ENCODE peak calls at places on chromosomes 7 and 10, in seven cellular contexts. O is spleen, Y is cardiac muscle cell, W is PC-3, N is Peyer's patch, M is sigmoid colon, A is esophagus squamous epithelium. Z is an unnamed sample.

GRCh38 chr7:48875300-48875916 is 48.9 kb upstream of the CDC14C start:
- DNase-seq in O (no peak), Y (peak; percentile 21), W (peak; percentile 72), N (no peak), M (no peak), A (no peak), Z (peak; percentile 23)

GRCh38 chr10:1402821-1403507 is 334.4 kb downstream of the ADARB2 start:
- DNase-seq in O (no peak), Y (no peak), W (no peak), N (no peak), M (no peak), A (no peak), Z (no peak)

GRCh38 chr10:95444792-95445191 is 116.4 kb downstream of the SORBS1 start:
- DNase-seq in O (no peak), Y (no peak), W (no peak), N (no peak), M (no peak), A (no peak), Z (no peak)

GRCh38 chr10:108250954-108251620 is 1086.6 kb upstream of the SORCS1 start:
- DNase-seq in O (no peak), Y (no peak), W (peak; percentile 74), N (no peak), M (no peak), A (no peak), Z (peak; percentile 10)

GRCh38 chr10:21523557-21524008 is 1.9 kb downstream of the SKIDA1 start:
- DNase-seq in O (no peak), Y (peak; percentile 62), W (no peak), N (no peak), M (no peak), A (no peak), Z (peak; percentile 56)

GRCh38 chr7:22549667-22550513 is 49.9 kb upstream of the STEAP1B start:
- DNase-seq in O (peak; percentile 88), Y (peak; percentile 25), W (peak; percentile 64), N (no peak), M (peak; percentile 61), A (no peak), Z (no peak)

GRCh38 chr10:3861785-3862184 is 76.8 kb upstream of the KLF6 start:
- DNase-seq in O (peak; percentile 72), Y (no peak), W (no peak), N (no peak), M (no peak), A (no peak), Z (no peak)

GRCh38 chr7:47783456-47784240 is 164.6 kb downstream of the PKD1L1 start:
- DNase-seq in O (no peak), Y (peak; percentile 95), W (peak; percentile 93), N (no peak), M (peak; percentile 75), A (no peak), Z (peak; percentile 96)

GRCh38 chr10:116848032-116848911 is 1.0 kb upstream of the ENO4 start:
- DNase-seq in O (no peak), Y (no peak), W (no peak), N (no peak), M (no peak), A (no peak), Z (peak; percentile 27)

GRCh38 chr10:49398000-49398861 is 2.3 kb upstream of the DRGX start:
- DNase-seq in O (peak; percentile 86), Y (peak; percentile 52), W (peak; percentile 48), N (peak; percentile 60), M (no peak), A (no peak), Z (peak; percentile 27)

GRCh38 chr7:16839646-16840045 is 34.8 kb upstream of the AGR2 start:
- DNase-seq in O (no peak), Y (no peak), W (no peak), N (no peak), M (no peak), A (no peak), Z (no peak)

GRCh38 chr10:1465421-1465902 is 271.9 kb downstream of the ADARB2 start:
- DNase-seq in O (no peak), Y (no peak), W (no peak), N (no peak), M (no peak), A (no peak), Z (no peak)

GRCh38 chr7:18538554-18539250 is 43.2 kb downstream of the HDAC9 start:
- DNase-seq in O (no peak), Y (no peak), W (no peak), N (no peak), M (no peak), A (no peak), Z (no peak)

GRCh38 chr7:30713397-30713796 is 31.1 kb upstream of the CRHR2 start:
- DNase-seq in O (peak; percentile 20), Y (peak; percentile 55), W (no peak), N (peak; percentile 10), M (no peak), A (no peak), Z (peak; percentile 19)

GRCh38 chr10:35391153-35391953 is 55.0 kb downstream of the CCNY start:
- DNase-seq in O (no peak), Y (no peak), W (no peak), N (no peak), M (no peak), A (no peak), Z (no peak)

GRCh38 chr10:130179640-130180039 is 43.4 kb downstream of the GLRX3 start:
- DNase-seq in O (no peak), Y (peak; percentile 85), W (peak; percentile 51), N (no peak), M (no peak), A (no peak), Z (peak; percentile 79)

DNA sequence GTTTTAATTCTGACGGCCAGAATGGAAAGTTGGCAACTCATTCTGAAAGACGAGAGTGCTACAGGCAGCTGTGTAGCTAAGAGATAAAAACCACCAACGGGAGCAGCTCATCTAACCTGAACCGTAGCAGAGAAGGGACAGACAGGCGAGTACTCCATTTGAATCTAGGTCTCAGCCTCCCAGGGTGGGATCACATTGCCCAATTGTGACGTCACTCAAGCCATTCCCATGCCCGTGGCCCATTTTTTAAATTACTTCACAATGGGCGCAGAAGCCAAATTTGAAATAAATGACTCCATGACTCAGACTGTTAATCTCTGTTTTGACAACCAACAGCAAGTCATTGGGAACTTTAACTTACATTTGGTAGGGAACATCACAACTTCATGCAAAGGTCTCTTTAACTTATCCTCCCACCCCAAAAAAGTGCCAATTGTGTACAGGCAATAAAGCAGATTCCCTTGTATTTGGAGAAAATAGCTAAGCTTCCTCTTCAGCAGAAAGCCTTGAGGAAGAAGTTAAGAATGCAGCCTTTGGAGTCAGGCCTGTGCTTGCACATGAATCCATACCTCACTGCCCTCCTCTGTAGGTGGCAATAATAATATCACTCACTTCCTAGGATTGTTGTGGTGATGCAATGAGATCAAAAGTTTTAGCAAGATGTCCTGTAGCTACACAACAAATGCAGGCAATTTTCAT is 93.2 kb upstream of the KIF5B start:
- DNase-seq in O (no peak), Y (peak; percentile 97), W (peak; percentile 15), N (no peak), M (peak; percentile 84), A (no peak), Z (peak; percentile 97)
- TF ChIP-seq CTCF in O (no peak), Y (no peak), W (no peak), N (no peak), M (no peak), A (no peak), Z (no peak)

DNA sequence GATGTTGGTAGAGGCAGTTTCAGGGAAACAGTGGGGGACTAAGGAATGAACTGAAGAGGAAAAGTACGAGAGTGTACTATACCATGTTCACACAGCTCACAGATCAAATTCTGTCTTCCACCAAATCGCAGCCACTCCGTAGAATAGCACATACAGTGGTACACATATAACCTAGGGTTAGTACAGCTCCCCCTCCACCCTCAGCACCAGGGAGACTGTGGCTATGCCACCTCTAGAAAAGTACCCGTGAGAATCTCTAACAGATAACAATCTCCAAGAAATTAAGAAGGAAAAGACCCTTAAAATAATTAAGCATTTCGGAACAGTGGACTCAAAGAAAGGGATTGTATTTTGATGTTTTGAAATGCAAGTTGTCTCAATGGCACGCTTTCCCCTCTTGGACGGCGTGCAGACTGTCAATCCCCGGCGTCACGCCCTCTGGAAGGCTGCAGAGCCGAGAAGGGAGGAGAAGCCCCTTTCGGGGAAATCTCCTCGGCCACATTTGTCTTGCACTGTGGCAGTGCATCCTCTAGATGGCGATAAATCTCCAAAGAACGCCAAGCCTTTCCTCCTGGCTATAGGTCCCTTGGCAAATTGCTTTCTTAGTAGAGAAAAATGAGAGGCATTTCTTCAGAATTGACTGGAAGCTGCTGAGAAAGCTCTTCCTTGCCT is 345.0 kb downstream of the REEP3 start:
- DNase-seq in O (no peak), Y (peak; percentile 77), W (peak; percentile 87), N (no peak), M (peak; percentile 64), A (no peak), Z (peak; percentile 53)
- H3K4me3 ChIP-seq in O (no peak overlapping the region), Y (peak overlapping the region; percentile 9), W (peak overlapping the region; percentile 57), N (no peak overlapping the region), M (no peak overlapping the region), A (no peak overlapping the region), Z (no peak overlapping the region)

GRCh38 chr10:11698691-11699545 is 43.3 kb upstream of the ECHDC3 start:
- DNase-seq in O (no peak), Y (no peak), W (no peak), N (no peak), M (no peak), A (no peak), Z (no peak)

GRCh38 chr10:11700539-11700938 is 41.6 kb upstream of the ECHDC3 start:
- DNase-seq in O (no peak), Y (no peak), W (no peak), N (no peak), M (no peak), A (no peak), Z (no peak)

GRCh38 chr10:11699546-11700097 is 42.6 kb upstream of the ECHDC3 start:
- DNase-seq in O (no peak), Y (no peak), W (no peak), N (no peak), M (no peak), A (no peak), Z (no peak)

GRCh38 chr10:11701451-11702095 is 40.6 kb upstream of the ECHDC3 start:
- DNase-seq in O (no peak), Y (no peak), W (no peak), N (no peak), M (no peak), A (no peak), Z (no peak)

GRCh38 chr10:11697718-11698527 is 44.3 kb upstream of the ECHDC3 start:
- DNase-seq in O (no peak), Y (no peak), W (peak; percentile 5), N (no peak), M (no peak), A (no peak), Z (no peak)
- TF ChIP-seq CTCF in O (no peak), Y (no peak), W (peak; percentile 40), N (no peak), M (no peak), A (no peak), Z (no peak)

GRCh38 chr10:29731760-29732159 is 97.0 kb upstream of the SVIL start:
- DNase-seq in O (no peak), Y (no peak), W (no peak), N (no peak), M (peak; percentile 78), A (no peak), Z (no peak)

GRCh38 chr10:29730461-29730860 is 95.7 kb upstream of the SVIL start:
- DNase-seq in O (no peak), Y (no peak), W (no peak), N (no peak), M (no peak), A (no peak), Z (no peak)

GRCh38 chr10:29725133-29725720 is 90.5 kb upstream of the SVIL start:
- DNase-seq in O (no peak), Y (peak; percentile 63), W (no peak), N (no peak), M (peak; percentile 59), A (no peak), Z (no peak)

GRCh38 chr10:29730969-29731368 is 96.2 kb upstream of the SVIL start:
- DNase-seq in O (no peak), Y (no peak), W (no peak), N (no peak), M (peak; percentile 82), A (no peak), Z (no peak)

GRCh38 chr10:29728541-29729049 is 93.8 kb upstream of the SVIL start:
- DNase-seq in O (no peak), Y (no peak), W (no peak), N (no peak), M (no peak), A (no peak), Z (no peak)
- H3K4me3 ChIP-seq in O (no peak overlapping the region), Y (no peak overlapping the region), W (no peak overlapping the region), N (no peak overlapping the region), M (peak overlapping the region; percentile 26), A (no peak overlapping the region), Z (no peak overlapping the region)